ENCODE peak calls at places on chromosomes 13 and 19, in five cellular contexts. R, Q, K, M and I are unnamed samples.

GRCh38 chr13:108176685-108177274 is 38.6 kb downstream of the LIG4 start:
- DNase-seq in Q (no peak), K (no peak), M (no peak), R (no peak), I (no peak)

GRCh38 chr13:86425127-86425526 is 625.9 kb upstream of the SLITRK6 start:
- DNase-seq in M (no peak), K (no peak), Q (no peak), R (no peak), I (no peak)

GRCh38 chr19:49421039-49421877 is 2.0 kb downstream of the PTH2 start:
- DNase-seq in Q (peak), K (peak), M (no peak), R (peak), I (peak)

GRCh38 chr19:19115954-19116353 is 22.3 kb downstream of the TMEM161A start:
- DNase-seq in R (no peak), K (no peak), Q (no peak), M (no peak), I (no peak)

GRCh38 chr19:36106991-36107390 is 4.0 kb upstream of the OVOL3 start:
- DNase-seq in K (no peak), Q (no peak), R (no peak), M (no peak), I (no peak)

GRCh38 chr13:31200636-31200970 is 828 bp downstream of the B3GLCT start:
- DNase-seq in M (no peak), Q (peak), K (peak), R (peak), I (peak)

GRCh38 chr19:18317998-18318800 is 4.7 kb downstream of the LSM4 start:
- DNase-seq in Q (peak), K (no peak), R (no peak), M (no peak), I (no peak)

GRCh38 chr19:35484637-35485036 is 5.6 kb downstream of the KRTDAP start:
- DNase-seq in M (no peak), K (no peak), Q (no peak), R (no peak), I (no peak)

GRCh38 chr19:41939861-41940442 is 11.7 kb upstream of the ERFL start:
- DNase-seq in Q (no peak), M (no peak), R (no peak), K (no peak), I (no peak)

GRCh38 chr13:44155422-44156293 is 218.0 kb upstream of the SERP2 start:
- DNase-seq in M (peak), K (peak), Q (peak), R (peak), I (peak)

GRCh38 chr13:32720026-32720425 is 133.8 kb downstream of the PDS5B start:
- DNase-seq in M (no peak), K (no peak), R (no peak), Q (no peak), I (no peak)

GRCh38 chr19:5985098-5985783 is 7.3 kb upstream of the RANBP3 start:
- DNase-seq in M (no peak), R (peak), K (no peak), Q (no peak), I (no peak)

GRCh38 chr19:39792999-39793546 is 14.4 kb downstream of the LEUTX start:
- DNase-seq in M (peak), Q (peak), R (peak), K (peak), I (peak)

GRCh38 chr19:30311911-30312310 is 60.3 kb upstream of the ZNF536 start:
- DNase-seq in R (no peak), K (no peak), M (no peak), Q (no peak), I (no peak)

GRCh38 chr13:90311929-90312328 is 1035.6 kb upstream of the MIR17HG start:
- DNase-seq in R (no peak), Q (no peak), M (no peak), K (no peak), I (no peak)

GRCh38 chr13:76696370-76696769 is 189.8 kb downstream of the KCTD12 start:
- DNase-seq in M (no peak), Q (no peak), R (peak), K (no peak), I (no peak)

GRCh38 chr13:40064723-40065122 is 409.3 kb downstream of the COG6 start:
- DNase-seq in R (peak), K (peak), M (no peak), Q (no peak), I (no peak)

GRCh38 chr13:71051573-71051972 is 815.4 kb downstream of the DACH1 start:
- DNase-seq in Q (no peak), R (no peak), M (no peak), K (no peak), I (no peak)

GRCh38 chr19:53977991-53978731 is 13.3 kb upstream of the CACNG6 start:
- DNase-seq in Q (peak), M (no peak), K (peak), R (peak), I (no peak)

GRCh38 chr13:61727714-61728275 is 312.1 kb upstream of the PCDH20 start:
- DNase-seq in Q (no peak), R (peak), K (no peak), M (no peak), I (no peak)

GRCh38 chr19:45884682-45885555 is 1.0 kb downstream of the IRF2BP1 start:
- DNase-seq in R (no peak), K (no peak), Q (peak), M (no peak), I (no peak)

GRCh38 chr19:45115809-45116615 is 23.0 kb downstream of the PPP1R37 start:
- DNase-seq in K (no peak), Q (no peak), M (no peak), R (no peak), I (no peak)

GRCh38 chr19:45403781-45404556 is 900 bp downstream of the PPP1R13L start:
- DNase-seq in K (peak), M (no peak), R (peak), Q (peak), I (no peak)

GRCh38 chr19:15263361-15263985 is 31.2 kb upstream of the EPHX3 start:
- DNase-seq in M (no peak), K (no peak), Q (no peak), R (no peak), I (no peak)

GRCh38 chr13:113802761-113803160 is 43.7 kb downstream of the TMEM255B start:
- DNase-seq in M (no peak), R (no peak), Q (no peak), K (peak), I (no peak)

GRCh38 chr13:98216711-98217110 is 39.6 kb upstream of the RNF113B start:
- DNase-seq in Q (no peak), R (no peak), K (no peak), M (no peak), I (no peak)

GRCh38 chr13:39329182-39329639 is 273.8 kb downstream of the LHFPL6 start:
- DNase-seq in Q (no peak), K (no peak), R (no peak), M (no peak), I (no peak)

GRCh38 chr13:53150568-53150967 is 122.0 kb downstream of the OLFM4 start:
- DNase-seq in K (no peak), R (no peak), Q (no peak), M (no peak), I (no peak)

GRCh38 chr13:113800576-113800926 is 41.5 kb downstream of the TMEM255B start:
- DNase-seq in K (no peak), M (no peak), R (no peak), Q (no peak), I (no peak)

GRCh38 chr19:24142771-24143170 is 55.8 kb downstream of the ZNF254 start:
- DNase-seq in Q (no peak), M (no peak), R (no peak), K (no peak), I (no peak)

GRCh38 chr13:98677398-98677797 is 75.1 kb downstream of the SLC15A1 start:
- DNase-seq in R (peak), K (peak), Q (no peak), M (no peak), I (no peak)

GRCh38 chr13:27463500-27463899 is 13.1 kb upstream of the MTIF3 start:
- DNase-seq in M (no peak), Q (no peak), K (no peak), R (no peak), I (no peak)

GRCh38 chr13:94667190-94667589 is 45.2 kb downstream of the SOX21 start:
- DNase-seq in M (no peak), R (no peak), Q (no peak), K (no peak), I (no peak)

GRCh38 chr19:35004517-35005255 is 4.6 kb downstream of the GRAMD1A start:
- DNase-seq in M (no peak), K (no peak), R (no peak), Q (peak), I (no peak)

GRCh38 chr13:73741111-73741510 is 393.1 kb downstream of the KLF12 start:
- DNase-seq in R (no peak), Q (no peak), K (no peak), M (no peak), I (no peak)
- TF ChIP-seq CTCF in R (no peak), Q (no peak), K (no peak), M (no peak), I (no peak)

GRCh38 chr19:3618811-3619630 is 7.6 kb downstream of the CACTIN start:
- DNase-seq in M (no peak), Q (peak), R (no peak), K (no peak), I (no peak)
- TF ChIP-seq CTCF in M (no peak), Q (no peak), R (no peak), K (peak), I (no peak)

GRCh38 chr19:7497292-7497691 is 8.5 kb upstream of the PEX11G start:
- DNase-seq in K (no peak), Q (no peak), R (no peak), M (no peak), I (no peak)
- TF ChIP-seq CTCF in K (peak), Q (no peak), R (peak), M (peak), I (peak)

GRCh38 chr13:23723463-23723862 is 153.3 kb downstream of the TNFRSF19 start:
- DNase-seq in K (no peak), M (no peak), Q (no peak), R (peak), I (no peak)
- TF ChIP-seq CTCF in K (no peak), M (no peak), Q (no peak), R (no peak), I (no peak)

DNA sequence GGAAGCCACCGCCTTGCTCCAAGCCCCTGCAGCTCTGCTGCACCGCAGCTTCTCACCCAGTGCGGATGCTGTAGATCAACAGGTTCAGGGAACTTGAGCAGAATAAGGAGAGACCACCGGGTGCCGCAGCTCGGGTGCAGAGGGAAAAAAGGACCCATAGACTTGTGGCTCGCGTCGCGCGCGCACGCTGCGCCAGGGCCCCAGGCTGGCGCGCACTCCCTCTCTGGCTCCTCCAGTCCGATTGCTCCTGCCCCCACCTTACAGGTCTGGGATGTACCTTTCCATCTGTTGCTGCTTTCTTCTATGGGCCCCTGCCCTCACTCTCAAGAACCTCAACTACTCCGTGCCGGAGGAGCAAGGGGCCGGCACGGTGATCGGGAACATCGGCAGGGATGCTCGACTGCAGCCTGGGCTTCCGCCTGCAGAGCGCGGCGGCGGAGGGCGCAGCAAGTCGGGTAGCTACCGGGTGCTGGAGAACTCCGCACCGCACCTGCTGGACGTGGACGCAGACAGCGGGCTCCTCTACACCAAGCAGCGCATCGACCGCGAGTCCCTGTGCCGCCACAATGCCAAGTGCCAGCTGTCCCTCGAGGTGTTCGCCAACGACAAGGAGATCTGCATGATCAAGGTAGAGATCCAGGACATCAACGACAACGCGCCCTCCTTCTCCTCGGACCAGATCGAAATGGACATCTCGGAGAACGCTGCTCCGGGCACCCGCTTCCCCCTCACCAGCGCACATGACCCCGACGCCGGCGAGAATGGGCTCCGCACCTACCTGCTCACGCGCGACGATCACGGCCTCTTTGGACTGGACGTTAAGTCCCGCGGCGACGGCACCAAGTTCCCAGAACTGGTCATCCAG is 964 bp downstream of the PCDH17 start:
- DNase-seq in M (no peak), K (peak), Q (peak), R (peak), I (no peak)
- TF ChIP-seq CTCF in M (no peak), K (no peak), Q (no peak), R (no peak), I (no peak)

GRCh38 chr13:49559006-49559405 is 26.4 kb downstream of the RCBTB1 start:
- DNase-seq in Q (no peak), M (no peak), K (no peak), R (no peak), I (no peak)

GRCh38 chr13:49551245-49551644 is 34.1 kb downstream of the RCBTB1 start:
- DNase-seq in K (no peak), R (no peak), Q (no peak), M (no peak), I (no peak)

GRCh38 chr13:49549289-49549688 is 36.1 kb downstream of the RCBTB1 start:
- DNase-seq in R (no peak), K (no peak), Q (no peak), M (no peak), I (no peak)

GRCh38 chr13:49553888-49554287 is 31.5 kb downstream of the RCBTB1 start:
- DNase-seq in Q (no peak), K (no peak), R (no peak), M (no peak), I (no peak)

DNA sequence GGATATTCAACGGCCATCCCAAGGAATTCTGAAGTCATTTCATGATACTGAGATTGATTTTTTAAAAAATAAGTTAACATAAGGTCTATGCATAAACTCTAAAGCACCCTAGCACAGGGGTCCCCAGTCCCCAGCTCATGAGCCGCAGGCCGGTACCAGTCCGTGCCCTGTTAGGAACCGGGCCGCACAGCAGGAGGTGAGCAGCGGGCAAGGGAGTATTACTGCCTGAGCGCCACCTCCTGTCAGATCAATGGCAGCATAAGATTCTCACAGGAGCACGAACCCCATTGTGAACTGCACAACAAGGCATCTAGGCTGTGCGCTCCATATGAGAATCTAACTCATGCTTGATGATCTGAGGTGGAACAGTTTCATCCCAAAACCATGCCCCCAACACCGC is 31.0 kb downstream of the RCBTB1 start:
- DNase-seq in R (no peak), M (no peak), K (no peak), Q (no peak), I (no peak)
- TF ChIP-seq CTCF in R (no peak), M (no peak), K (no peak), Q (no peak), I (no peak)